ENCODE peak calls at places on chromosomes 16 and 17, in seven cellular contexts. One of them, this sample, is unnamed.

GRCh38 chr16:65621640-65622039 is 499.8 kb upstream of the CDH11 start:
- DNase-seq in breast epithelium: no peak
- DNase-seq in CD8-positive, alpha-beta T cell: no peak
- DNase-seq in AG04450: no peak
- DNase-seq in neuronal stem cell: no peak
- DNase-seq in heart right ventricle: no peak
- DNase-seq in lung: no peak
- DNase-seq in this sample: peak

GRCh38 chr16:16050106-16050505 is 100.7 kb downstream of the ABCC1 start:
- DNase-seq in heart right ventricle: no peak
- DNase-seq in AG04450: no peak
- DNase-seq in CD8-positive, alpha-beta T cell: no peak
- DNase-seq in neuronal stem cell: no peak
- DNase-seq in lung: no peak
- DNase-seq in breast epithelium: no peak
- DNase-seq in this sample: no peak

GRCh38 chr17:48472485-48473281 is 42.7 kb upstream of the SKAP1 start:
- DNase-seq in lung: no peak
- DNase-seq in CD8-positive, alpha-beta T cell: peak
- DNase-seq in heart right ventricle: no peak
- DNase-seq in neuronal stem cell: no peak
- DNase-seq in breast epithelium: no peak
- DNase-seq in AG04450: peak
- DNase-seq in this sample: peak

GRCh38 chr17:59369026-59369724 is 37.7 kb downstream of the YPEL2 start:
- DNase-seq in heart right ventricle: peak
- DNase-seq in neuronal stem cell: no peak
- DNase-seq in AG04450: no peak
- DNase-seq in lung: no peak
- DNase-seq in breast epithelium: no peak
- DNase-seq in CD8-positive, alpha-beta T cell: no peak
- DNase-seq in this sample: no peak

GRCh38 chr16:68091604-68092261 is 6.6 kb downstream of the NFATC3 start:
- DNase-seq in neuronal stem cell: no peak
- DNase-seq in heart right ventricle: no peak
- DNase-seq in breast epithelium: no peak
- DNase-seq in lung: no peak
- DNase-seq in AG04450: no peak
- DNase-seq in CD8-positive, alpha-beta T cell: no peak
- DNase-seq in this sample: no peak

GRCh38 chr16:79713609-79714309 is 113.2 kb upstream of the MAF start:
- DNase-seq in heart right ventricle: no peak
- DNase-seq in neuronal stem cell: no peak
- DNase-seq in CD8-positive, alpha-beta T cell: no peak
- DNase-seq in lung: no peak
- DNase-seq in AG04450: no peak
- DNase-seq in breast epithelium: no peak
- DNase-seq in this sample: no peak

GRCh38 chr16:52455549-52456277 is 91.2 kb downstream of the TOX3 start:
- DNase-seq in breast epithelium: no peak
- DNase-seq in neuronal stem cell: no peak
- DNase-seq in lung: no peak
- DNase-seq in AG04450: no peak
- DNase-seq in heart right ventricle: no peak
- DNase-seq in CD8-positive, alpha-beta T cell: no peak
- DNase-seq in this sample: no peak

GRCh38 chr16:69130461-69130860 is 1.9 kb downstream of the CHTF8 start:
- DNase-seq in neuronal stem cell: no peak
- DNase-seq in AG04450: no peak
- DNase-seq in heart right ventricle: no peak
- DNase-seq in CD8-positive, alpha-beta T cell: no peak
- DNase-seq in lung: no peak
- DNase-seq in breast epithelium: no peak
- DNase-seq in this sample: no peak

GRCh38 chr16:3023415-3023668 is 400 bp downstream of the HCFC1R1 start:
- DNase-seq in breast epithelium: peak
- DNase-seq in lung: no peak
- DNase-seq in heart right ventricle: peak
- DNase-seq in AG04450: no peak
- DNase-seq in CD8-positive, alpha-beta T cell: no peak
- DNase-seq in neuronal stem cell: no peak
- DNase-seq in this sample: no peak

GRCh38 chr17:1590031-1590746 is 27.6 kb upstream of the PITPNA start:
- DNase-seq in lung: peak
- DNase-seq in breast epithelium: no peak
- DNase-seq in neuronal stem cell: no peak
- DNase-seq in AG04450: peak
- DNase-seq in CD8-positive, alpha-beta T cell: no peak
- DNase-seq in heart right ventricle: peak
- DNase-seq in this sample: peak

GRCh38 chr17:18344021-18344420 is 19.3 kb downstream of the SHMT1 start:
- DNase-seq in CD8-positive, alpha-beta T cell: no peak
- DNase-seq in neuronal stem cell: no peak
- DNase-seq in AG04450: no peak
- DNase-seq in lung: no peak
- DNase-seq in heart right ventricle: no peak
- DNase-seq in breast epithelium: no peak
- DNase-seq in this sample: no peak

GRCh38 chr16:72723781-72724180 is 324.1 kb downstream of the ZFHX3 start:
- DNase-seq in neuronal stem cell: no peak
- DNase-seq in breast epithelium: no peak
- DNase-seq in heart right ventricle: no peak
- DNase-seq in AG04450: peak
- DNase-seq in lung: no peak
- DNase-seq in CD8-positive, alpha-beta T cell: no peak
- DNase-seq in this sample: peak

GRCh38 chr16:12747261-12747660 is 56.4 kb downstream of the CPPED1 start:
- DNase-seq in breast epithelium: no peak
- DNase-seq in lung: no peak
- DNase-seq in neuronal stem cell: no peak
- DNase-seq in AG04450: no peak
- DNase-seq in CD8-positive, alpha-beta T cell: no peak
- DNase-seq in heart right ventricle: no peak
- DNase-seq in this sample: no peak

GRCh38 chr16:31704138-31704537 is 169.5 kb upstream of the ZNF267 start:
- DNase-seq in lung: no peak
- DNase-seq in heart right ventricle: no peak
- DNase-seq in neuronal stem cell: no peak
- DNase-seq in AG04450: no peak
- DNase-seq in CD8-positive, alpha-beta T cell: no peak
- DNase-seq in breast epithelium: no peak
- DNase-seq in this sample: no peak

GRCh38 chr17:77214743-77215142 is 74.0 kb downstream of the SEC14L1 start:
- DNase-seq in breast epithelium: no peak
- DNase-seq in lung: peak
- DNase-seq in heart right ventricle: peak
- DNase-seq in neuronal stem cell: no peak
- DNase-seq in AG04450: no peak
- DNase-seq in CD8-positive, alpha-beta T cell: no peak
- DNase-seq in this sample: peak

GRCh38 chr16:46833465-46833810 is 2.5 kb upstream of the C16orf87 start:
- DNase-seq in CD8-positive, alpha-beta T cell: no peak
- DNase-seq in lung: no peak
- DNase-seq in heart right ventricle: no peak
- DNase-seq in AG04450: no peak
- DNase-seq in neuronal stem cell: no peak
- DNase-seq in breast epithelium: no peak
- DNase-seq in this sample: no peak

GRCh38 chr17:48588519-48588918 is 1.5 kb downstream of the HOXB3 start:
- DNase-seq in CD8-positive, alpha-beta T cell: no peak
- DNase-seq in breast epithelium: no peak
- DNase-seq in neuronal stem cell: no peak
- DNase-seq in lung: no peak
- DNase-seq in heart right ventricle: no peak
- DNase-seq in AG04450: no peak
- DNase-seq in this sample: no peak

GRCh38 chr17:67548693-67549092 is 169.0 kb upstream of the NOL11 start:
- DNase-seq in neuronal stem cell: no peak
- DNase-seq in heart right ventricle: no peak
- DNase-seq in lung: no peak
- DNase-seq in AG04450: no peak
- DNase-seq in breast epithelium: no peak
- DNase-seq in CD8-positive, alpha-beta T cell: no peak
- DNase-seq in this sample: no peak

GRCh38 chr16:72317378-72317777 is 145.4 kb upstream of the PMFBP1 start:
- DNase-seq in CD8-positive, alpha-beta T cell: no peak
- DNase-seq in neuronal stem cell: no peak
- DNase-seq in lung: no peak
- DNase-seq in heart right ventricle: no peak
- DNase-seq in AG04450: no peak
- DNase-seq in breast epithelium: no peak
- DNase-seq in this sample: no peak

GRCh38 chr17:1978396-1978962 is 46.7 kb downstream of the RTN4RL1 start:
- DNase-seq in AG04450: no peak
- DNase-seq in neuronal stem cell: no peak
- DNase-seq in heart right ventricle: no peak
- DNase-seq in breast epithelium: no peak
- DNase-seq in lung: no peak
- DNase-seq in CD8-positive, alpha-beta T cell: no peak
- DNase-seq in this sample: no peak

GRCh38 chr17:18065546-18065945 is 22.2 kb upstream of the DRG2 start:
- DNase-seq in lung: no peak
- DNase-seq in AG04450: no peak
- DNase-seq in breast epithelium: no peak
- DNase-seq in heart right ventricle: no peak
- DNase-seq in CD8-positive, alpha-beta T cell: no peak
- DNase-seq in neuronal stem cell: no peak
- DNase-seq in this sample: no peak

GRCh38 chr16:4664538-4665418 is 28.6 kb upstream of the NUDT16L1 start:
- DNase-seq in lung: peak
- DNase-seq in AG04450: no peak
- DNase-seq in CD8-positive, alpha-beta T cell: peak
- DNase-seq in heart right ventricle: peak
- DNase-seq in neuronal stem cell: no peak
- DNase-seq in breast epithelium: no peak
- DNase-seq in this sample: no peak

GRCh38 chr17:11492511-11492910 is 105.8 kb upstream of the DNAH9 start:
- DNase-seq in AG04450: no peak
- DNase-seq in breast epithelium: no peak
- DNase-seq in heart right ventricle: no peak
- DNase-seq in lung: no peak
- DNase-seq in neuronal stem cell: no peak
- DNase-seq in CD8-positive, alpha-beta T cell: no peak
- DNase-seq in this sample: no peak

GRCh38 chr16:21626659-21627277 is 25.6 kb downstream of the IGSF6 start:
- DNase-seq in heart right ventricle: no peak
- DNase-seq in neuronal stem cell: no peak
- DNase-seq in CD8-positive, alpha-beta T cell: no peak
- DNase-seq in lung: no peak
- DNase-seq in breast epithelium: no peak
- DNase-seq in AG04450: peak
- DNase-seq in this sample: peak

GRCh38 chr16:88976359-88977027 is 514 bp downstream of the CBFA2T3 start:
- DNase-seq in lung: no peak
- DNase-seq in neuronal stem cell: no peak
- DNase-seq in breast epithelium: no peak
- DNase-seq in CD8-positive, alpha-beta T cell: no peak
- DNase-seq in AG04450: no peak
- DNase-seq in heart right ventricle: no peak
- DNase-seq in this sample: no peak

GRCh38 chr17:17077101-17077500 is 34.8 kb downstream of the MPRIP start:
- DNase-seq in CD8-positive, alpha-beta T cell: no peak
- DNase-seq in AG04450: no peak
- DNase-seq in neuronal stem cell: no peak
- DNase-seq in heart right ventricle: no peak
- DNase-seq in lung: no peak
- DNase-seq in breast epithelium: no peak
- DNase-seq in this sample: no peak

GRCh38 chr16:72537684-72538083 is 365.7 kb upstream of the PMFBP1 start:
- DNase-seq in breast epithelium: no peak
- DNase-seq in heart right ventricle: no peak
- DNase-seq in lung: no peak
- DNase-seq in AG04450: no peak
- DNase-seq in neuronal stem cell: no peak
- DNase-seq in CD8-positive, alpha-beta T cell: no peak
- DNase-seq in this sample: peak

GRCh38 chr17:12736526-12736925 is 52.8 kb upstream of the ARHGAP44 start:
- DNase-seq in neuronal stem cell: no peak
- DNase-seq in heart right ventricle: no peak
- DNase-seq in CD8-positive, alpha-beta T cell: no peak
- DNase-seq in breast epithelium: no peak
- DNase-seq in AG04450: no peak
- DNase-seq in lung: no peak
- DNase-seq in this sample: no peak
- H3K27ac ChIP-seq in neuronal stem cell: no peak
- H3K27ac ChIP-seq in heart right ventricle: peak
- H3K27ac ChIP-seq in CD8-positive, alpha-beta T cell: no peak
- H3K27ac ChIP-seq in breast epithelium: no peak
- H3K27ac ChIP-seq in AG04450: no peak
- H3K27ac ChIP-seq in lung: peak
- H3K27ac ChIP-seq in this sample: peak

GRCh38 chr16:8801686-8802085 is 4.0 kb downstream of the PMM2 start:
- DNase-seq in breast epithelium: no peak
- DNase-seq in CD8-positive, alpha-beta T cell: no peak
- DNase-seq in heart right ventricle: no peak
- DNase-seq in neuronal stem cell: no peak
- DNase-seq in lung: no peak
- DNase-seq in AG04450: no peak
- DNase-seq in this sample: no peak
- H3K27ac ChIP-seq in breast epithelium: no peak
- H3K27ac ChIP-seq in CD8-positive, alpha-beta T cell: no peak
- H3K27ac ChIP-seq in heart right ventricle: no peak
- H3K27ac ChIP-seq in neuronal stem cell: no peak
- H3K27ac ChIP-seq in lung: no peak
- H3K27ac ChIP-seq in AG04450: no peak
- H3K27ac ChIP-seq in this sample: no peak

DNA sequence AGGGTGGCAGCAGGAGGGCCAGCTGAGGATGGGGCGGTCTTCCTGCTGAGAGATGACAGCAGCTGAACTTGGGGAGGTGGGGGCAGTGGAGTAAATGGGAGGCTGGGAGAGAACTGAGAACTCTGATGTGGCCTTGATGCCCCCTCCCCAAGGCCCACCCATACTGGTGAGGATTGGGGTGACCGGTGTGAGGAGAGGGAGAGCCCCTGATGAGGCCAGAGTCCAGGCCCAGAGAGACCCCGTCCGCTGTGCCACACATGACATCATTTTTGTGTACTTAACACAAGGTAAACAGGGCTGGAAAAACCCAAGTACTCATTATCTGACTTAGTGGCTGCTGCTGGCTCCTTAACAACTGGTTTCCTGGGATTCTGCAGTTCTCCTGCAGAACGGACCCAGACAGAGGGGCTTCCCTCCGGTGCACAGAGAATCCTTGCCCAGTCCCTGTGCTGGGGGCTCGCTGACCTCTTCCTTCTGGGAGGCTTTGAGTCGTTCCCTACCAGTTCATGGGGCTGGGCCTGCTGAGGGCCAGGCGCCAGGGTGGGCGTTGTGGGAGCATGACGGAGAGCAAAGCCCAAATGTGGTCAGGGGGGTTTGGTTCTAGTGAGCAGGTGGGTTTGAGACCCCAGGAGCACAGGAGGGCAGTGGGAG is 207.6 kb downstream of the RAB11FIP4 start:
- DNase-seq in breast epithelium: no peak
- DNase-seq in CD8-positive, alpha-beta T cell: no peak
- DNase-seq in lung: no peak
- DNase-seq in neuronal stem cell: no peak
- DNase-seq in AG04450: no peak
- DNase-seq in heart right ventricle: no peak
- DNase-seq in this sample: no peak
- H3K27ac ChIP-seq in breast epithelium: no peak
- H3K27ac ChIP-seq in CD8-positive, alpha-beta T cell: no peak
- H3K27ac ChIP-seq in lung: no peak
- H3K27ac ChIP-seq in neuronal stem cell: no peak
- H3K27ac ChIP-seq in AG04450: no peak
- H3K27ac ChIP-seq in heart right ventricle: no peak
- H3K27ac ChIP-seq in this sample: no peak

GRCh38 chr16:10978846-10979446 is 34.6 kb downstream of the CLEC16A start:
- DNase-seq in heart right ventricle: no peak
- DNase-seq in breast epithelium: no peak
- DNase-seq in neuronal stem cell: no peak
- DNase-seq in CD8-positive, alpha-beta T cell: no peak
- DNase-seq in AG04450: no peak
- DNase-seq in lung: no peak
- DNase-seq in this sample: no peak
- H3K27ac ChIP-seq in heart right ventricle: no peak
- H3K27ac ChIP-seq in breast epithelium: peak
- H3K27ac ChIP-seq in neuronal stem cell: no peak
- H3K27ac ChIP-seq in CD8-positive, alpha-beta T cell: no peak
- H3K27ac ChIP-seq in AG04450: no peak
- H3K27ac ChIP-seq in lung: no peak
- H3K27ac ChIP-seq in this sample: no peak

This sample was measured in cardiac muscle cell.